ENCODE peak calls at places on chromosomes 3 and 15, in six cellular contexts. D, A, J, R, B and E are unnamed samples. For H3K4me1, the result is how much of the 10 kb centered on the place peaks cover.

GRCh38 chr3:78497692-78498091 is 1270.1 kb downstream of the ROBO1 start:
- DNase-seq in D (no peak), A (no peak), J (no peak), R (no peak), B (no peak), E (no peak)

GRCh38 chr3:14434105-14434504 is 31.7 kb downstream of the SLC6A6 start:
- DNase-seq in D (no peak), A (no peak), J (no peak), R (no peak), B (no peak), E (no peak)

GRCh38 chr3:139227165-139227564 is 116.7 kb upstream of the MRPS22 start:
- DNase-seq in D (no peak), A (peak), J (peak), R (no peak), B (no peak), E (no peak)

GRCh38 chr15:65791335-65792129 is 561 bp downstream of the DENND4A start:
- DNase-seq in D (peak), A (peak), J (peak), R (peak), B (peak), E (peak)

GRCh38 chr15:90837052-90837621 is 31.3 kb upstream of the FURIN start:
- DNase-seq in D (no peak), A (no peak), J (no peak), R (peak), B (no peak), E (no peak)

GRCh38 chr3:81581966-81582599 is 179.4 kb downstream of the GBE1 start:
- DNase-seq in D (peak), A (no peak), J (no peak), R (peak), B (peak), E (no peak)

GRCh38 chr15:76994001-76994400 is 925 bp upstream of the PSTPIP1 start:
- DNase-seq in D (no peak), A (peak), J (no peak), R (no peak), B (no peak), E (no peak)

GRCh38 chr3:3532544-3532943 is 266.7 kb upstream of the LRRN1 start:
- DNase-seq in D (no peak), A (no peak), J (no peak), R (no peak), B (no peak), E (no peak)

GRCh38 chr3:197508051-197508451 is 47.7 kb downstream of the BDH1 start:
- DNase-seq in D (no peak), A (no peak), J (no peak), R (no peak), B (no peak), E (no peak)

GRCh38 chr15:41690636-41691035 is 30.4 kb downstream of the MGA start:
- DNase-seq in D (no peak), A (no peak), J (no peak), R (no peak), B (peak), E (no peak)

GRCh38 chr15:91311986-91312385 is 211.9 kb downstream of the SV2B start:
- DNase-seq in D (no peak), A (no peak), J (no peak), R (no peak), B (no peak), E (no peak)

GRCh38 chr3:2540115-2540514 is 441.4 kb downstream of the CNTN4 start:
- DNase-seq in D (peak), A (no peak), J (no peak), R (no peak), B (no peak), E (no peak)

GRCh38 chr15:41561777-41562145 is 2.7 kb downstream of the TYRO3 start:
- DNase-seq in D (peak), A (peak), J (no peak), R (no peak), B (no peak), E (no peak)

GRCh38 chr3:63349583-63350177 is 71.6 kb downstream of the SYNPR start:
- DNase-seq in D (peak), A (no peak), J (peak), R (peak), B (peak), E (peak)

GRCh38 chr3:46923559-46924350 is 46.2 kb downstream of the PTH1R start:
- DNase-seq in D (peak), A (no peak), J (no peak), R (peak), B (peak), E (no peak)

GRCh38 chr3:20865811-20866210 is 679.8 kb upstream of the SGO1 start:
- DNase-seq in D (no peak), A (no peak), J (no peak), R (no peak), B (no peak), E (no peak)

GRCh38 chr15:40322531-40323238 is 807 bp upstream of the INAFM2 start:
- DNase-seq in D (peak), A (no peak), J (no peak), R (no peak), B (peak), E (no peak)

GRCh38 chr15:71411538-71412482 is 296.5 kb downstream of the THSD4 start:
- DNase-seq in D (no peak), A (no peak), J (no peak), R (peak), B (no peak), E (peak)

GRCh38 chr3:156633335-156633734 is 41.1 kb upstream of the TIPARP start:
- DNase-seq in D (no peak), A (peak), J (peak), R (no peak), B (no peak), E (peak)

GRCh38 chr15:76983588-76984379 is 11.1 kb upstream of the PSTPIP1 start:
- DNase-seq in D (no peak), A (no peak), J (no peak), R (no peak), B (no peak), E (no peak)

GRCh38 chr3:138389841-138390581 is 41.6 kb downstream of the MRAS start:
- DNase-seq in D (peak), A (no peak), J (peak), R (peak), B (peak), E (no peak)

GRCh38 chr15:75673426-75674247 is 25.9 kb downstream of the SNX33 start:
- DNase-seq in D (no peak), A (peak), J (peak), R (peak), B (no peak), E (peak)

GRCh38 chr3:120284702-120285507 is at the start of gene GPR156:
- DNase-seq in D (peak), A (no peak), J (no peak), R (peak), B (no peak), E (no peak)

GRCh38 chr3:177992993-177993969 is 543.0 kb upstream of the KCNMB2 start:
- DNase-seq in D (no peak), A (no peak), J (no peak), R (peak), B (peak), E (no peak)

GRCh38 chr3:197302696-197303341 is 4.4 kb upstream of the DLG1 start:
- DNase-seq in D (no peak), A (no peak), J (no peak), R (peak), B (peak), E (no peak)

GRCh38 chr3:161409069-161409468 is 37.8 kb upstream of the SPTSSB start:
- DNase-seq in D (peak), A (no peak), J (peak), R (peak), B (peak), E (no peak)

GRCh38 chr3:129016725-129017530 is 15.8 kb downstream of the EFCC1 start:
- DNase-seq in D (no peak), A (peak), J (peak), R (no peak), B (no peak), E (no peak)

GRCh38 chr3:68728343-68728742 is 204.0 kb downstream of the TAFA4 start:
- DNase-seq in D (no peak), A (no peak), J (no peak), R (no peak), B (no peak), E (no peak)

GRCh38 chr3:197792019-197792647 is 1.1 kb downstream of the LRCH3 start:
- DNase-seq in D (peak), A (no peak), J (no peak), R (no peak), B (no peak), E (no peak)

GRCh38 chr15:40343512-40343911 is 2.8 kb upstream of the CCDC9B start:
- DNase-seq in D (peak), A (no peak), J (peak), R (peak), B (peak), E (no peak)

GRCh38 chr3:171417137-171417536 is 43.1 kb downstream of the TNIK start:
- DNase-seq in D (no peak), A (no peak), J (no peak), R (no peak), B (no peak), E (no peak)

GRCh38 chr15:74252291-74253080 is 16.4 kb downstream of the CCDC33 start:
- DNase-seq in D (no peak), A (no peak), J (peak), R (no peak), B (no peak), E (no peak)

GRCh38 chr3:131903988-131904415 is 130.8 kb downstream of the CPNE4 start:
- DNase-seq in D (no peak), A (no peak), J (no peak), R (peak), B (peak), E (no peak)

GRCh38 chr3:156389151-156389760 is 165.7 kb downstream of the SSR3 start:
- DNase-seq in D (no peak), A (peak), J (peak), R (no peak), B (no peak), E (no peak)

GRCh38 chr15:63823253-63823844 is 10.4 kb downstream of the HERC1 start:
- DNase-seq in D (no peak), A (no peak), J (no peak), R (no peak), B (no peak), E (no peak)
- H3K4me1 ChIP-seq in D (under half), A (half or more), J (half or more), R (under half), B (under half), E (under half)

DNA sequence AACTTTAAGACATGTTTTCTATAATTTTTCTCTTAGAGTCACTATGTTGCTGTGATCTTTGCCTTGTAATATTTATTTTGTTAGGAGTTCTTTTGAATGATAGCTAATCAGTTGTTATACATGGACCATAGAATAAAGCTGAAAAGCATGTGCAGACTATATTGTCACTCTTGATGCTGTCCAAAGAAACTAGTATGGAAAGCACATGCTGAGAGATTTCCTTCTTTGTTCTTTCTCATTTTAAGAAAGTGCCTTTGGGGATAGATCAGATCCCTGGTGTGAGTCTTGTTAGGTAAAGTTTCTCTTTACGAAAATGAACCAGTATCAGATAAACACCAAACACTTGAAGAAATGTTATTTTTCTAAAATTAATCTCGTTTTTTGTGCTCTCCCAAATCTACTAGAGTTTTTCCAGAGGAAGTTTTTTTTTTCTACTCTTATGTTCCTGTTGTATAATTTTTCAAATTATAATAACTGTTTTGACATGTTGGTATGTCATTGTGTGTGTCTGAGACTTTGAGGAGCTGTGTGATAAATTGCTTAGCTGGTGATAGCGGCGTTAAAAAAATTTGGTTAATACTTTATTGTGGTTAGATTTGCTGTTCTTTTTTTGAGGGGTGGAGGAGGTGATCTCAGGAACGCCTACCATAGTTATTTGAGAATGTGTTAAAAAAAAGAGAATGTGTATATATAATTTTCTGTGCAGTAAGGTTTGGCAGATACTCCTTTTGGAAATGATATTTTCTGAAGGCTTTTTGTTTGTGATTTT is 2.2 kb downstream of the PIAS1 start:
- DNase-seq in D (no peak), A (no peak), J (no peak), R (no peak), B (no peak), E (no peak)
- H3K4me1 ChIP-seq in D (under half), A (half or more), J (under half), R (under half), B (half or more), E (under half)

GRCh38 chr15:69883306-69883705 is 214.4 kb downstream of the TLE3 start:
- DNase-seq in D (no peak), A (no peak), J (no peak), R (no peak), B (no peak), E (no peak)

GRCh38 chr15:69881310-69881660 is 216.4 kb downstream of the TLE3 start:
- DNase-seq in D (no peak), A (no peak), J (no peak), R (peak), B (no peak), E (no peak)

GRCh38 chr15:69885182-69886041 is 212.3 kb downstream of the TLE3 start:
- DNase-seq in D (no peak), A (no peak), J (no peak), R (no peak), B (no peak), E (no peak)

GRCh38 chr15:69880616-69881309 is 217.0 kb downstream of the TLE3 start:
- DNase-seq in D (no peak), A (no peak), J (no peak), R (no peak), B (no peak), E (no peak)

GRCh38 chr15:69881760-69882159 is 216.0 kb downstream of the TLE3 start:
- DNase-seq in D (no peak), A (no peak), J (no peak), R (no peak), B (no peak), E (no peak)
- H3K4me1 ChIP-seq in D (under half), A (under half), J (under half), R (under half), B (under half), E (under half)

GRCh38 chr3:50161320-50161719 is 6.2 kb downstream of the SEMA3F start:
- DNase-seq in D (no peak), A (no peak), J (no peak), R (no peak), B (no peak), E (no peak)
- H3K4me1 ChIP-seq in D (under half), A (half or more), J (half or more), R (under half), B (half or more), E (half or more)

GRCh38 chr3:194165619-194166018 is 29.7 kb downstream of the HES1 start:
- DNase-seq in D (no peak), A (no peak), J (no peak), R (no peak), B (peak), E (no peak)

GRCh38 chr3:194161181-194162045 is 25.5 kb downstream of the HES1 start:
- DNase-seq in D (no peak), A (no peak), J (no peak), R (peak), B (peak), E (no peak)

GRCh38 chr3:194162817-194163584 is 27.1 kb downstream of the HES1 start:
- DNase-seq in D (no peak), A (no peak), J (no peak), R (no peak), B (no peak), E (no peak)

GRCh38 chr3:194162070-194162678 is 26.2 kb downstream of the HES1 start:
- DNase-seq in D (no peak), A (no peak), J (no peak), R (peak), B (peak), E (no peak)

DNA sequence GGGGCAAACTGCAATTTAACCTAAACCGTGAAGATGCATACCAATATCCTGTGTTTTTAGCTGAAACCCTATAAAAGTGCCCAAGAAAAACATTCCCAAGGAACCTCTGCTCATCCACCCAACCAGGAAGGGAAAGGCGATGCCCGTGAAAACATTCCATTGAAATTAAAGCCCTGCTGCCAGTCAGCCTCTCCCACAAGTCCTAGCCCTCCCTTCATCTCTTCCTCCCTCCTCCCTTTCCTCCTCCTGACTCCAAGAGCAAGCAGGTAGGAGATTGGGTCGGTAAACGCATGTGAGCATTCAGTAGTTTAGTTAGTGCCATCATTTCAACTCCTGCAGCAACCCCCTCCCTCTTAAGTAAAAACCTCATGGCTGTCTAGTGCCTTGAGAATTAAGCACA is 27.7 kb downstream of the HES1 start:
- DNase-seq in D (no peak), A (no peak), J (no peak), R (no peak), B (no peak), E (no peak)
- H3K4me1 ChIP-seq in D (under half), A (under half), J (under half), R (half or more), B (half or more), E (under half)

GRCh38 chr3:30263238-30263920 is 343.0 kb upstream of the TGFBR2 start:
- DNase-seq in D (no peak), A (no peak), J (no peak), R (no peak), B (no peak), E (no peak)
- H3K4me1 ChIP-seq in D (under half), A (under half), J (under half), R (under half), B (half or more), E (under half)

GRCh38 chr3:111863942-111864341 is 4.9 kb downstream of the PHLDB2 start:
- DNase-seq in D (no peak), A (no peak), J (peak), R (no peak), B (no peak), E (no peak)
- H3K4me1 ChIP-seq in D (under half), A (half or more), J (half or more), R (under half), B (under half), E (under half)

DNA sequence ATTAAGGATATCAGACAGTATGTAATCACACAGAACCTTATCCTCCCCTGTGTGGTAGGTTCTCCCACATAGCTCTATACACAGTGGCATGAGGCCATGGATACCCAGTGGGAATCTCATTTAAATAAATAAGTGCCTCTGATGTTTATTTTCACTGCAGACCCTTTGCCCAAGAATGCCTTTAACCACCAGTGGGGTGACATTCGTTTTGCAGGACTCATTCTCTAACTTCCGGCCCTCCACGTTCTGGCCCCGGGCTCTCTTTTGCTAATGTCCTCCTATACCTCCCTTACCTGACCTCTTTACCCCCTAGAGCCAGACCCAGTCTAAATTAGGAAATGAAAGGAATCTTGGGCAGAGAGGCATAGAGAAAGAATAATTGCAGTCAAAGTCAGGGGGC is 8.3 kb downstream of the CCDC80 start:
- DNase-seq in D (peak), A (no peak), J (no peak), R (no peak), B (no peak), E (no peak)
- H3K4me1 ChIP-seq in D (half or more), A (under half), J (under half), R (under half), B (under half), E (under half)